ENCODE peak calls at places on chromosomes 5 and 9, in ten cellular contexts. One of them, this sample, is unnamed. For H3K9me3, the result is how much of the 10 kb centered on the place peaks cover.

GRCh38 chr9:124941689-124942561 is 1.0 kb upstream of the GOLGA1 start:
- DNase-seq in CD8-positive, alpha-beta memory T cell: peak
- DNase-seq in CD8-positive, alpha-beta T cell: peak
- DNase-seq in sigmoid colon: peak
- DNase-seq in effector memory CD4-positive, alpha-beta T cell: peak
- DNase-seq in heart right ventricle: peak
- DNase-seq in OCI-LY7: peak
- DNase-seq in pancreas: peak
- DNase-seq in body of pancreas: peak
- DNase-seq in keratinocyte: no peak
- DNase-seq in this sample: peak

GRCh38 chr5:169467382-169467781 is 116.2 kb upstream of the SPDL1 start:
- DNase-seq in sigmoid colon: no peak
- DNase-seq in keratinocyte: no peak
- DNase-seq in effector memory CD4-positive, alpha-beta T cell: no peak
- DNase-seq in pancreas: no peak
- DNase-seq in CD8-positive, alpha-beta memory T cell: no peak
- DNase-seq in heart right ventricle: no peak
- DNase-seq in body of pancreas: no peak
- DNase-seq in CD8-positive, alpha-beta T cell: no peak
- DNase-seq in OCI-LY7: no peak
- DNase-seq in this sample: no peak

GRCh38 chr5:60929024-60929423 is 15.8 kb downstream of the ERCC8 start:
- DNase-seq in effector memory CD4-positive, alpha-beta T cell: no peak
- DNase-seq in heart right ventricle: no peak
- DNase-seq in pancreas: no peak
- DNase-seq in keratinocyte: no peak
- DNase-seq in CD8-positive, alpha-beta T cell: no peak
- DNase-seq in CD8-positive, alpha-beta memory T cell: no peak
- DNase-seq in sigmoid colon: no peak
- DNase-seq in body of pancreas: no peak
- DNase-seq in OCI-LY7: no peak
- DNase-seq in this sample: no peak

GRCh38 chr5:4676934-4677333 is 463.2 kb upstream of the ADAMTS16 start:
- DNase-seq in heart right ventricle: no peak
- DNase-seq in effector memory CD4-positive, alpha-beta T cell: no peak
- DNase-seq in body of pancreas: no peak
- DNase-seq in pancreas: no peak
- DNase-seq in keratinocyte: no peak
- DNase-seq in OCI-LY7: no peak
- DNase-seq in CD8-positive, alpha-beta memory T cell: no peak
- DNase-seq in CD8-positive, alpha-beta T cell: no peak
- DNase-seq in sigmoid colon: no peak
- DNase-seq in this sample: no peak

GRCh38 chr5:37735649-37736347 is 104.0 kb downstream of the GDNF start:
- DNase-seq in effector memory CD4-positive, alpha-beta T cell: no peak
- DNase-seq in OCI-LY7: no peak
- DNase-seq in CD8-positive, alpha-beta memory T cell: no peak
- DNase-seq in pancreas: no peak
- DNase-seq in CD8-positive, alpha-beta T cell: no peak
- DNase-seq in keratinocyte: no peak
- DNase-seq in heart right ventricle: no peak
- DNase-seq in body of pancreas: no peak
- DNase-seq in sigmoid colon: no peak
- DNase-seq in this sample: no peak

GRCh38 chr5:43573058-43573457 is 16.2 kb upstream of the PAIP1 start:
- DNase-seq in OCI-LY7: no peak
- DNase-seq in sigmoid colon: no peak
- DNase-seq in heart right ventricle: no peak
- DNase-seq in effector memory CD4-positive, alpha-beta T cell: no peak
- DNase-seq in CD8-positive, alpha-beta T cell: no peak
- DNase-seq in body of pancreas: no peak
- DNase-seq in pancreas: no peak
- DNase-seq in keratinocyte: no peak
- DNase-seq in CD8-positive, alpha-beta memory T cell: no peak
- DNase-seq in this sample: no peak

GRCh38 chr5:176415240-176416122 is 858 bp downstream of the CLTB start:
- DNase-seq in keratinocyte: no peak
- DNase-seq in CD8-positive, alpha-beta memory T cell: no peak
- DNase-seq in CD8-positive, alpha-beta T cell: no peak
- DNase-seq in heart right ventricle: no peak
- DNase-seq in pancreas: peak
- DNase-seq in effector memory CD4-positive, alpha-beta T cell: no peak
- DNase-seq in sigmoid colon: peak
- DNase-seq in body of pancreas: peak
- DNase-seq in OCI-LY7: peak
- DNase-seq in this sample: no peak

GRCh38 chr5:142896325-142897007 is 126.3 kb downstream of the ARHGAP26 start:
- DNase-seq in heart right ventricle: no peak
- DNase-seq in keratinocyte: no peak
- DNase-seq in OCI-LY7: no peak
- DNase-seq in CD8-positive, alpha-beta memory T cell: no peak
- DNase-seq in effector memory CD4-positive, alpha-beta T cell: no peak
- DNase-seq in sigmoid colon: no peak
- DNase-seq in body of pancreas: no peak
- DNase-seq in pancreas: no peak
- DNase-seq in CD8-positive, alpha-beta T cell: no peak
- DNase-seq in this sample: no peak

GRCh38 chr5:76608833-76609232 is 14.4 kb downstream of the F2RL2 start:
- DNase-seq in CD8-positive, alpha-beta memory T cell: no peak
- DNase-seq in heart right ventricle: no peak
- DNase-seq in keratinocyte: no peak
- DNase-seq in sigmoid colon: no peak
- DNase-seq in effector memory CD4-positive, alpha-beta T cell: no peak
- DNase-seq in body of pancreas: no peak
- DNase-seq in pancreas: no peak
- DNase-seq in CD8-positive, alpha-beta T cell: no peak
- DNase-seq in OCI-LY7: peak
- DNase-seq in this sample: no peak

GRCh38 chr5:39420482-39421145 is 4.2 kb downstream of the DAB2 start:
- DNase-seq in CD8-positive, alpha-beta T cell: no peak
- DNase-seq in keratinocyte: no peak
- DNase-seq in CD8-positive, alpha-beta memory T cell: no peak
- DNase-seq in pancreas: peak
- DNase-seq in OCI-LY7: no peak
- DNase-seq in effector memory CD4-positive, alpha-beta T cell: no peak
- DNase-seq in sigmoid colon: peak
- DNase-seq in body of pancreas: peak
- DNase-seq in heart right ventricle: peak
- DNase-seq in this sample: no peak

GRCh38 chr5:644509-644908 is 32.4 kb downstream of the CEP72 start:
- DNase-seq in effector memory CD4-positive, alpha-beta T cell: no peak
- DNase-seq in CD8-positive, alpha-beta T cell: no peak
- DNase-seq in pancreas: no peak
- DNase-seq in heart right ventricle: no peak
- DNase-seq in keratinocyte: no peak
- DNase-seq in OCI-LY7: no peak
- DNase-seq in body of pancreas: no peak
- DNase-seq in sigmoid colon: peak
- DNase-seq in CD8-positive, alpha-beta memory T cell: no peak
- DNase-seq in this sample: no peak

GRCh38 chr9:123085916-123086315 is 52.4 kb downstream of the GPR21 start:
- DNase-seq in effector memory CD4-positive, alpha-beta T cell: no peak
- DNase-seq in sigmoid colon: no peak
- DNase-seq in CD8-positive, alpha-beta T cell: no peak
- DNase-seq in OCI-LY7: no peak
- DNase-seq in heart right ventricle: no peak
- DNase-seq in CD8-positive, alpha-beta memory T cell: no peak
- DNase-seq in keratinocyte: no peak
- DNase-seq in pancreas: no peak
- DNase-seq in body of pancreas: no peak
- DNase-seq in this sample: no peak

GRCh38 chr9:128911529-128912035 is 9.2 kb upstream of the PHYHD1 start:
- DNase-seq in heart right ventricle: peak
- DNase-seq in body of pancreas: peak
- DNase-seq in sigmoid colon: peak
- DNase-seq in keratinocyte: peak
- DNase-seq in CD8-positive, alpha-beta T cell: no peak
- DNase-seq in effector memory CD4-positive, alpha-beta T cell: no peak
- DNase-seq in OCI-LY7: no peak
- DNase-seq in pancreas: no peak
- DNase-seq in CD8-positive, alpha-beta memory T cell: no peak
- DNase-seq in this sample: no peak

GRCh38 chr9:97220894-97221477 is 86.5 kb upstream of the CCDC180 start:
- DNase-seq in CD8-positive, alpha-beta memory T cell: no peak
- DNase-seq in keratinocyte: no peak
- DNase-seq in heart right ventricle: no peak
- DNase-seq in effector memory CD4-positive, alpha-beta T cell: no peak
- DNase-seq in pancreas: no peak
- DNase-seq in body of pancreas: no peak
- DNase-seq in sigmoid colon: no peak
- DNase-seq in OCI-LY7: no peak
- DNase-seq in CD8-positive, alpha-beta T cell: no peak
- DNase-seq in this sample: no peak

GRCh38 chr9:108094676-108094993 is 605.1 kb upstream of the KLF4 start:
- DNase-seq in CD8-positive, alpha-beta memory T cell: no peak
- DNase-seq in keratinocyte: no peak
- DNase-seq in OCI-LY7: no peak
- DNase-seq in CD8-positive, alpha-beta T cell: no peak
- DNase-seq in sigmoid colon: no peak
- DNase-seq in heart right ventricle: no peak
- DNase-seq in body of pancreas: no peak
- DNase-seq in pancreas: no peak
- DNase-seq in effector memory CD4-positive, alpha-beta T cell: no peak
- DNase-seq in this sample: no peak

GRCh38 chr9:114282926-114283325 is 40.0 kb upstream of the ORM1 start:
- DNase-seq in effector memory CD4-positive, alpha-beta T cell: no peak
- DNase-seq in keratinocyte: no peak
- DNase-seq in OCI-LY7: no peak
- DNase-seq in CD8-positive, alpha-beta memory T cell: no peak
- DNase-seq in CD8-positive, alpha-beta T cell: no peak
- DNase-seq in pancreas: peak
- DNase-seq in heart right ventricle: no peak
- DNase-seq in sigmoid colon: peak
- DNase-seq in body of pancreas: no peak
- DNase-seq in this sample: no peak
- H3K9me3 ChIP-seq in effector memory CD4-positive, alpha-beta T cell: under half
- H3K9me3 ChIP-seq in keratinocyte: under half
- H3K9me3 ChIP-seq in OCI-LY7: under half
- H3K9me3 ChIP-seq in CD8-positive, alpha-beta memory T cell: under half
- H3K9me3 ChIP-seq in CD8-positive, alpha-beta T cell: under half
- H3K9me3 ChIP-seq in pancreas: under half
- H3K9me3 ChIP-seq in heart right ventricle: under half
- H3K9me3 ChIP-seq in sigmoid colon: under half
- H3K9me3 ChIP-seq in body of pancreas: under half
- H3K9me3 ChIP-seq in this sample: under half

DNA sequence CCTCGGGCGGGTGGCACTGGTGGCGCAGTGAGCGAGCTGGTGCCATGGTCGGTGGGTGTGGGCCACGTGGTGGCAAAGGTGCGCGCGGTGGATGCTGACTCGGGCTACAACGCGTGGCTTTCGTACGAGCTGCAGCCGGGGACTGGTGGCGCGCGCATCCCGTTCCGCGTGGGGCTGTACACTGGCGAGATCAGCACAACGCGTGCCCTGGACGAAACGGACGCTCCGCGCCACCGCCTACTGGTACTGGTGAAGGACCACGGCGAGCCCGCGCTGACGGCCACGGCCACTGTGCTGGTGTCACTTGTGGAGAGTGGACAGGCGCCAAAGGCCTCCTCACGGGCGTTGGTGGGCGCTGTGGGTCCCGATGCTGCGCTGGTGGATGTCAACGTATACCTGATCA is 2.0 kb downstream of the PCDHA4 start:
- DNase-seq in keratinocyte: no peak
- DNase-seq in effector memory CD4-positive, alpha-beta T cell: no peak
- DNase-seq in OCI-LY7: no peak
- DNase-seq in body of pancreas: no peak
- DNase-seq in CD8-positive, alpha-beta T cell: no peak
- DNase-seq in CD8-positive, alpha-beta memory T cell: no peak
- DNase-seq in heart right ventricle: no peak
- DNase-seq in pancreas: no peak
- DNase-seq in sigmoid colon: no peak
- DNase-seq in this sample: no peak
- H3K9me3 ChIP-seq in keratinocyte: under half
- H3K9me3 ChIP-seq in effector memory CD4-positive, alpha-beta T cell: under half
- H3K9me3 ChIP-seq in OCI-LY7: under half
- H3K9me3 ChIP-seq in body of pancreas: under half
- H3K9me3 ChIP-seq in CD8-positive, alpha-beta T cell: under half
- H3K9me3 ChIP-seq in CD8-positive, alpha-beta memory T cell: under half
- H3K9me3 ChIP-seq in heart right ventricle: half or more
- H3K9me3 ChIP-seq in pancreas: under half
- H3K9me3 ChIP-seq in sigmoid colon: under half
- H3K9me3 ChIP-seq in this sample: under half

GRCh38 chr9:8395022-8395421 is 595.4 kb upstream of the DMAC1 start:
- DNase-seq in heart right ventricle: no peak
- DNase-seq in sigmoid colon: no peak
- DNase-seq in effector memory CD4-positive, alpha-beta T cell: no peak
- DNase-seq in OCI-LY7: no peak
- DNase-seq in keratinocyte: no peak
- DNase-seq in CD8-positive, alpha-beta T cell: no peak
- DNase-seq in body of pancreas: no peak
- DNase-seq in CD8-positive, alpha-beta memory T cell: no peak
- DNase-seq in pancreas: no peak
- DNase-seq in this sample: no peak
- H3K9me3 ChIP-seq in heart right ventricle: under half
- H3K9me3 ChIP-seq in sigmoid colon: under half
- H3K9me3 ChIP-seq in effector memory CD4-positive, alpha-beta T cell: under half
- H3K9me3 ChIP-seq in OCI-LY7: under half
- H3K9me3 ChIP-seq in keratinocyte: under half
- H3K9me3 ChIP-seq in CD8-positive, alpha-beta T cell: under half
- H3K9me3 ChIP-seq in body of pancreas: under half
- H3K9me3 ChIP-seq in CD8-positive, alpha-beta memory T cell: under half
- H3K9me3 ChIP-seq in pancreas: under half
- H3K9me3 ChIP-seq in this sample: under half

GRCh38 chr9:137974746-137975526 is 97.4 kb downstream of the CACNA1B start:
- DNase-seq in effector memory CD4-positive, alpha-beta T cell: no peak
- DNase-seq in body of pancreas: no peak
- DNase-seq in OCI-LY7: no peak
- DNase-seq in CD8-positive, alpha-beta memory T cell: no peak
- DNase-seq in sigmoid colon: peak
- DNase-seq in CD8-positive, alpha-beta T cell: no peak
- DNase-seq in pancreas: no peak
- DNase-seq in keratinocyte: no peak
- DNase-seq in heart right ventricle: no peak
- DNase-seq in this sample: no peak

GRCh38 chr9:137975527-137975913 is 97.9 kb downstream of the CACNA1B start:
- DNase-seq in CD8-positive, alpha-beta memory T cell: no peak
- DNase-seq in heart right ventricle: no peak
- DNase-seq in pancreas: no peak
- DNase-seq in CD8-positive, alpha-beta T cell: no peak
- DNase-seq in body of pancreas: no peak
- DNase-seq in OCI-LY7: no peak
- DNase-seq in sigmoid colon: peak
- DNase-seq in keratinocyte: no peak
- DNase-seq in effector memory CD4-positive, alpha-beta T cell: no peak
- DNase-seq in this sample: no peak

GRCh38 chr9:137972988-137973470 is 95.4 kb downstream of the CACNA1B start:
- DNase-seq in heart right ventricle: no peak
- DNase-seq in effector memory CD4-positive, alpha-beta T cell: no peak
- DNase-seq in CD8-positive, alpha-beta memory T cell: no peak
- DNase-seq in pancreas: no peak
- DNase-seq in OCI-LY7: no peak
- DNase-seq in sigmoid colon: peak
- DNase-seq in CD8-positive, alpha-beta T cell: no peak
- DNase-seq in keratinocyte: no peak
- DNase-seq in body of pancreas: no peak
- DNase-seq in this sample: no peak

GRCh38 chr9:137972355-137972987 is 94.9 kb downstream of the CACNA1B start:
- DNase-seq in sigmoid colon: peak
- DNase-seq in heart right ventricle: no peak
- DNase-seq in CD8-positive, alpha-beta T cell: peak
- DNase-seq in OCI-LY7: no peak
- DNase-seq in pancreas: no peak
- DNase-seq in effector memory CD4-positive, alpha-beta T cell: no peak
- DNase-seq in CD8-positive, alpha-beta memory T cell: no peak
- DNase-seq in body of pancreas: no peak
- DNase-seq in keratinocyte: no peak
- DNase-seq in this sample: no peak

GRCh38 chr9:137973829-137974416 is 96.3 kb downstream of the CACNA1B start:
- DNase-seq in body of pancreas: no peak
- DNase-seq in CD8-positive, alpha-beta T cell: no peak
- DNase-seq in pancreas: no peak
- DNase-seq in effector memory CD4-positive, alpha-beta T cell: no peak
- DNase-seq in sigmoid colon: peak
- DNase-seq in CD8-positive, alpha-beta memory T cell: no peak
- DNase-seq in OCI-LY7: no peak
- DNase-seq in heart right ventricle: no peak
- DNase-seq in keratinocyte: no peak
- DNase-seq in this sample: no peak
- H3K9me3 ChIP-seq in body of pancreas: under half
- H3K9me3 ChIP-seq in CD8-positive, alpha-beta T cell: under half
- H3K9me3 ChIP-seq in pancreas: under half
- H3K9me3 ChIP-seq in effector memory CD4-positive, alpha-beta T cell: under half
- H3K9me3 ChIP-seq in sigmoid colon: under half
- H3K9me3 ChIP-seq in CD8-positive, alpha-beta memory T cell: under half
- H3K9me3 ChIP-seq in OCI-LY7: under half
- H3K9me3 ChIP-seq in heart right ventricle: under half
- H3K9me3 ChIP-seq in keratinocyte: under half
- H3K9me3 ChIP-seq in this sample: under half